ENCODE peak calls at places on chromosomes 6 and 20, in four cellular contexts. L is left ventricle myocardium inferior, Y is fibroblast of pulmonary artery, S is GM12865. K is an unnamed sample.

GRCh38 chr20:44979090-44979621 is 12.8 kb downstream of the STK4 start:
- DNase-seq in L (no peak), Y (peak), S (peak), K (peak)

GRCh38 chr6:168451805-168452204 is 10.8 kb downstream of the SMOC2 start:
- DNase-seq in L (no peak), Y (no peak), S (no peak), K (no peak)

GRCh38 chr6:166725571-166725970 is 98.5 kb upstream of the RPS6KA2 start:
- DNase-seq in L (no peak), Y (no peak), S (no peak), K (no peak)

GRCh38 chr20:41692479-41693135 is 74.4 kb upstream of the CHD6 start:
- DNase-seq in L (peak), Y (peak), S (peak), K (peak)

GRCh38 chr6:33313709-33314514 is at the start of gene TAPBP:
- DNase-seq in L (peak), Y (peak), S (peak), K (peak)

GRCh38 chr6:116373300-116373699 is 2.6 kb downstream of the DSE start:
- DNase-seq in L (no peak), Y (no peak), S (no peak), K (no peak)

GRCh38 chr6:52571099-52571755 is 5.6 kb downstream of the TRAM2 start:
- DNase-seq in L (no peak), Y (no peak), S (no peak), K (peak)

GRCh38 chr20:57264151-57264792 is 2.2 kb downstream of the BMP7 start:
- DNase-seq in L (peak), Y (no peak), S (no peak), K (no peak)

GRCh38 chr6:87155920-87156600 is 695 bp downstream of the ZNF292 start:
- DNase-seq in L (peak), Y (peak), S (peak), K (peak)

GRCh38 chr6:84967389-84967788 is 203.0 kb upstream of the TBX18 start:
- DNase-seq in L (no peak), Y (peak), S (peak), K (peak)

GRCh38 chr6:141735126-141735525 is 397.6 kb upstream of the GJE1 start:
- DNase-seq in L (no peak), Y (no peak), S (no peak), K (no peak)

GRCh38 chr20:17992847-17993508 is 24.2 kb downstream of the MGME1 start:
- DNase-seq in L (no peak), Y (peak), S (no peak), K (no peak)

GRCh38 chr20:38162878-38163875 is 1.9 kb downstream of the TGM2 start:
- DNase-seq in L (no peak), Y (no peak), S (no peak), K (no peak)

GRCh38 chr6:30849903-30850651 is 34.2 kb upstream of the DDR1 start:
- DNase-seq in L (no peak), Y (no peak), S (no peak), K (no peak)

GRCh38 chr6:111846061-111846460 is 27.2 kb downstream of the FYN start:
- DNase-seq in L (no peak), Y (no peak), S (no peak), K (no peak)

GRCh38 chr6:88361298-88361697 is 195.2 kb upstream of the CNR1 start:
- DNase-seq in L (no peak), Y (no peak), S (no peak), K (peak)

GRCh38 chr6:167918507-167919278 is 78.8 kb upstream of the KIF25 start:
- DNase-seq in L (no peak), Y (no peak), S (no peak), K (no peak)

GRCh38 chr6:129748212-129748900 is 38.4 kb upstream of the ARHGAP18 start:
- DNase-seq in L (no peak), Y (peak), S (peak), K (peak)

GRCh38 chr6:118715371-118715770 is 64.0 kb upstream of the CEP85L start:
- DNase-seq in L (no peak), Y (no peak), S (no peak), K (no peak)

GRCh38 chr20:16434087-16434664 is 139.1 kb downstream of the KIF16B start:
- DNase-seq in L (peak), Y (peak), S (peak), K (peak)

GRCh38 chr6:133315811-133316210 is 74.7 kb downstream of the EYA4 start:
- DNase-seq in L (no peak), Y (no peak), S (no peak), K (no peak)
- H3K4me3 ChIP-seq in L (no peak), Y (no peak), S (no peak), K (no peak)

DNA sequence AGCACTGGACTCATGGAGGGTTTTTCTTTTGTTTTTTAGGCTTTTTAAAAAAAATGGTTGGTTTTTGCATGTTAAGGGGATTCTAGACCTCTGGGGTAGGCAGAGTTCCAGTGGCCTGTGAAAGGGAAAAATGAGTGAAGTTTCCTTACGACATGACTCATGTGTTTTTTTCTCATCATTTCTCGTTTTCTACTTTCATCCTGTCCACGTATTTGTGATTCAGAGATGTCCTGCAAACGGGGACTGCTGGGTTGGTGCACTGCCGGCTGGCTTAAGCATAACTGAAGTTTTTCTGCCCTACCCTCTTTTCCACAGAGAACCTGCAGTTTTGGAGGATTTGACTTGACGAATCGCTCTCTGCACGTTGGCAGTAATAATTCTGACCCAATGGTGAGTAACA is 182.3 kb downstream of the SASH1 start:
- DNase-seq in L (no peak), Y (peak), S (peak), K (peak)
- H3K4me3 ChIP-seq in L (peak), Y (peak), S (no peak), K (peak)

GRCh38 chr20:10219452-10219791 is 792 bp downstream of the SNAP25 start:
- DNase-seq in L (peak), Y (peak), S (peak), K (peak)
- H3K4me3 ChIP-seq in L (no peak), Y (peak), S (no peak), K (no peak)

DNA sequence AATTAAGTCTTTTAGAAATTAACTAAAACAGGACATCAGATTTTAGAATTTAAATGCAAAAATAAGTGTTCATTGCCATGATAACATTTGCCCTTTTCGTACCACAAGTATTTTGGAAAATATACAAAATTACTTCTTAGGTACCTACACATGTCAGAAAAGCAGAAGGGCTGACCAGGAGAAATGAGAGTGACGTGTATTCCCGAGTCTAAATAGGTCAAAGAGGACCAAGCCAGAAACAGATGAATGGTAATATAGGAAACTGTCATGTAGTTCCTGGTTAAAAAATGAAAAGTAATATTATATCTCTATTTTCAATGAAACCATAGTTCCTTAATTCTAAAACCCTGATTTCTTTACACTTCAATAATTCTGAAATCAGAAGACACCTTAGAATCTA is 126.2 kb downstream of the IPCEF1 start:
- DNase-seq in L (no peak), Y (no peak), S (no peak), K (no peak)
- H3K4me3 ChIP-seq in L (no peak), Y (no peak), S (peak), K (no peak)

GRCh38 chr6:124738496-124738895 is 223.7 kb upstream of the RNF217 start:
- DNase-seq in L (no peak), Y (no peak), S (no peak), K (no peak)
- H3K4me3 ChIP-seq in L (no peak), Y (no peak), S (no peak), K (no peak)

GRCh38 chr6:104321301-104321700 is 538.4 kb downstream of the HACE1 start:
- DNase-seq in L (no peak), Y (no peak), S (no peak), K (no peak)

GRCh38 chr6:104320896-104321295 is 538.8 kb downstream of the HACE1 start:
- DNase-seq in L (no peak), Y (no peak), S (no peak), K (no peak)

GRCh38 chr6:104325341-104326172 is 534.2 kb downstream of the HACE1 start:
- DNase-seq in L (no peak), Y (peak), S (peak), K (peak)

GRCh38 chr6:104324305-104324704 is 535.4 kb downstream of the HACE1 start:
- DNase-seq in L (no peak), Y (no peak), S (no peak), K (no peak)

GRCh38 chr6:104322849-104323248 is 536.9 kb downstream of the HACE1 start:
- DNase-seq in L (no peak), Y (no peak), S (no peak), K (no peak)
- H3K4me3 ChIP-seq in L (no peak), Y (no peak), S (no peak), K (no peak)

GRCh38 chr6:12118604-12119003 is 106.5 kb downstream of the HIVEP1 start:
- DNase-seq in L (no peak), Y (no peak), S (no peak), K (no peak)

GRCh38 chr6:12116264-12116800 is 104.2 kb downstream of the HIVEP1 start:
- DNase-seq in L (no peak), Y (no peak), S (peak), K (no peak)

GRCh38 chr6:12115492-12115891 is 103.4 kb downstream of the HIVEP1 start:
- DNase-seq in L (no peak), Y (no peak), S (peak), K (no peak)

GRCh38 chr6:12116978-12117377 is 104.9 kb downstream of the HIVEP1 start:
- DNase-seq in L (no peak), Y (no peak), S (no peak), K (no peak)

DNA sequence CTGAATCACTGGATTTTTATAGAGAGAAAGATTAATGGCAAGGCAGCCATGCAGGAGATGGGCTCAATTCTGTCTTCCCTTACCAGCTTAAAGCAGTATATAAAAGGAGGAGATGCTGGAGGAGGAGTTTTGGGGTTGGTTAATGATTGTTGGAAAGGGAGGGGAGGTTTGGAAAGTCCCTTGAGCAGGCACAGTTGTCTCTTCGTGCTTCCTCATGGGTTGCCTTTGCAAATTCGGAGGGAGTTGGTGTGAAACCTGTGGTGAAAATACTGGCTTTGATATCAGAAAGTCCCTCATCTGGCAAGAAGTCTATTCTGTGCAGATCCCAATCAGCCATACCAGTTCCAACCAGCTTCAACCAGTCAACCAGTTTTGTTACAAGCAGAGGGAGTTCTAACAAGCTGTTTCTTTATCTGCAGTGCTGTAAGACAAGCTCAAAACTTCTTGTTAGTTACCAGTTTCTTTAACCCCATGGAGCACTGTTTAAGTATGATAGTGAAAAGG is 107.0 kb downstream of the HIVEP1 start:
- DNase-seq in L (no peak), Y (no peak), S (peak), K (no peak)
- H3K4me3 ChIP-seq in L (no peak), Y (no peak), S (no peak), K (no peak)

GRCh38 chr20:49982072-49982345 is 771 bp upstream of the SNAI1 start:
- DNase-seq in L (no peak), Y (no peak), S (no peak), K (no peak)
- H3K4me3 ChIP-seq in L (peak), Y (peak), S (peak), K (no peak)

K was measured in AG10803.